ENCODE peak calls at places on chromosome 1, in six cellular contexts. G is IMR-90, O is GM12878, J is K562, F is SK-N-SH, I is HepG2. H is an unnamed sample.

GRCh38 chr1:37410815-37411214 is 63.6 kb upstream of the ZC3H12A start:
- DNase-seq in G (peak; percentile 22), J (peak; percentile 63), F (no peak), I (peak; percentile 9), O (no peak), H (no peak)

GRCh38 chr1:1212780-1213152 is 1.2 kb downstream of the TNFRSF4 start:
- DNase-seq in O (no peak), I (no peak), G (peak; percentile 11), F (peak; percentile 43), J (no peak), H (no peak)

GRCh38 chr1:211951856-211952255 is 83.5 kb downstream of the INTS7 start:
- DNase-seq in J (no peak), O (no peak), I (peak; percentile 43), G (peak; percentile 74), F (no peak), H (peak; percentile 38)

GRCh38 chr1:225777058-225777582 is 506 bp upstream of the SRP9 start:
- DNase-seq in I (no peak), G (no peak), F (no peak), J (no peak), O (no peak), H (no peak)

GRCh38 chr1:216820345-216820744 is 97.1 kb upstream of the ESRRG start:
- DNase-seq in O (no peak), J (no peak), I (no peak), G (peak; percentile 68), F (no peak), H (no peak)

GRCh38 chr1:14476170-14476955 is 122.1 kb upstream of the KAZN start:
- DNase-seq in J (no peak), G (peak; percentile 6), I (no peak), O (no peak), F (no peak), H (no peak)

GRCh38 chr1:86913399-86913895 is 479 bp downstream of the SELENOF start:
- DNase-seq in O (peak; percentile 52), G (peak; percentile 48), F (no peak), J (peak; percentile 12), I (peak; percentile 16), H (peak; percentile 2)

GRCh38 chr1:234647758-234648157 is 37.8 kb upstream of the IRF2BP2 start:
- DNase-seq in J (no peak), O (no peak), G (no peak), F (no peak), I (no peak), H (no peak)

GRCh38 chr1:13549021-13549420 is 34.6 kb upstream of the PDPN start:
- DNase-seq in O (no peak), G (no peak), I (no peak), J (no peak), F (no peak), H (no peak)

GRCh38 chr1:220235462-220235861 is 36.8 kb downstream of the RAB3GAP2 start:
- DNase-seq in G (peak; percentile 41), F (no peak), O (no peak), I (peak; percentile 9), J (no peak), H (no peak)

GRCh38 chr1:197778326-197778922 is 3.1 kb upstream of the DENND1B start:
- DNase-seq in G (no peak), O (no peak), I (no peak), F (no peak), J (no peak), H (no peak)

GRCh38 chr1:228377664-228378452 is 28.8 kb downstream of the TRIM11 start:
- DNase-seq in O (no peak), J (no peak), F (no peak), I (no peak), G (no peak), H (no peak)

GRCh38 chr1:12475947-12476346 is 142.1 kb downstream of the DHRS3 start:
- DNase-seq in F (no peak), O (no peak), G (peak; percentile 25), J (no peak), I (peak; percentile 55), H (peak; percentile 33)

GRCh38 chr1:99456536-99456935 is 189.4 kb upstream of the PALMD start:
- DNase-seq in F (no peak), G (peak; percentile 6), O (no peak), I (no peak), J (no peak), H (no peak)

GRCh38 chr1:93758842-93759515 is 77.3 kb upstream of the BCAR3 start:
- DNase-seq in G (peak; percentile 89), O (no peak), J (no peak), I (peak; percentile 94), F (peak; percentile 55), H (peak; percentile 34)

GRCh38 chr1:36835017-36835695 is 199.2 kb downstream of the GRIK3 start:
- DNase-seq in O (no peak), F (peak; percentile 67), G (no peak), I (no peak), J (no peak), H (no peak)

GRCh38 chr1:12063141-12064072 is at the start of gene TNFRSF8:
- DNase-seq in O (no peak), J (peak; percentile 70), G (peak; percentile 35), F (peak; percentile 56), I (no peak), H (no peak)

GRCh38 chr1:110060034-110060661 is 10.3 kb downstream of the ALX3 start:
- DNase-seq in I (peak; percentile 43), O (no peak), F (no peak), G (no peak), J (peak; percentile 84), H (peak; percentile 52)

GRCh38 chr1:2594001-2594640 is 7.5 kb downstream of the PRXL2B start:
- DNase-seq in F (peak; percentile 80), O (no peak), I (no peak), J (no peak), G (no peak), H (no peak)

GRCh38 chr1:207499573-207499972 is 3.6 kb downstream of the CR1 start:
- DNase-seq in I (peak; percentile 47), G (peak; percentile 59), J (peak; percentile 78), F (peak; percentile 62), O (peak; percentile 64), H (peak; percentile 69)

GRCh38 chr1:190583862-190584261 is 106.2 kb upstream of the BRINP3 start:
- DNase-seq in F (no peak), J (no peak), O (no peak), G (no peak), I (no peak), H (no peak)

GRCh38 chr1:59971464-59971911 is 44.9 kb upstream of the CYP2J2 start:
- DNase-seq in J (peak; percentile 72), G (peak; percentile 34), F (peak; percentile 88), I (peak; percentile 28), O (no peak), H (peak; percentile 44)

GRCh38 chr1:59972216-59972924 is 45.8 kb upstream of the CYP2J2 start:
- DNase-seq in G (peak; percentile 8), F (no peak), I (no peak), O (no peak), J (no peak), H (no peak)

GRCh38 chr1:59967780-59968179 is 41.2 kb upstream of the CYP2J2 start:
- DNase-seq in I (no peak), G (no peak), F (no peak), O (no peak), J (no peak), H (no peak)

GRCh38 chr1:59967141-59967697 is 40.6 kb upstream of the CYP2J2 start:
- DNase-seq in I (no peak), F (peak; percentile 32), G (peak; percentile 59), J (peak; percentile 83), O (no peak), H (no peak)
- H3K4me3 ChIP-seq in I (no peak overlapping the region), F (no peak overlapping the region), G (no peak overlapping the region), J (no peak overlapping the region), O (no peak overlapping the region), H (no peak overlapping the region)

GRCh38 chr1:55987491-55988255 is 591.7 kb downstream of the PLPP3 start:
- DNase-seq in F (no peak), J (no peak), O (no peak), G (no peak), I (no peak), H (no peak)

GRCh38 chr1:55989971-55990370 is 589.4 kb downstream of the PLPP3 start:
- DNase-seq in F (no peak), I (no peak), J (no peak), O (no peak), G (no peak), H (no peak)

GRCh38 chr1:55981015-55981635 is 598.2 kb downstream of the PLPP3 start:
- DNase-seq in J (no peak), O (no peak), G (no peak), F (no peak), I (no peak), H (no peak)

GRCh38 chr1:55988963-55989452 is 590.4 kb downstream of the PLPP3 start:
- DNase-seq in I (no peak), J (no peak), G (no peak), O (no peak), F (peak; percentile 21), H (no peak)

DNA sequence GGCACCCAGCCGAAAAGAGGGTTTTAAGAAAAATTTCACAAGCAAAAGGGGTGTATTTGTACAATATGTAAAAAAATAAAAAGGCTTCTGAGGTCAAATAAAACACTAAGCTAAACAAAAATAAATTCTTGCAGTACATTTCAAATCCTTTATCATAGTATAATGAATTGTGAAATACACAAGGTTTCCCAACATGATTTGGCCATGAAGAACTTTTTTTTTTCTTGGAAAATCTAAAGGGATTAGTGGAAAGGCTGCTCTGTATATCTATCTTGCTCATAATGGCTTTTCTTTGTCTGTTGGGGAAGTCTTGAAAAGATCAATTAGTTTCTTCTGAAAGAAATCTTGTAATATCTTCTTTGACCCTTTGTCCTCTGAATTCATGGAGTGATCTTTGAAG is 593.4 kb downstream of the PLPP3 start:
- DNase-seq in F (no peak), I (no peak), O (no peak), G (no peak), J (no peak), H (no peak)
- TF ChIP-seq SMC3 in F (no peak), I (no peak), O (no peak), G (no peak), J (no peak), H (no peak)

DNA sequence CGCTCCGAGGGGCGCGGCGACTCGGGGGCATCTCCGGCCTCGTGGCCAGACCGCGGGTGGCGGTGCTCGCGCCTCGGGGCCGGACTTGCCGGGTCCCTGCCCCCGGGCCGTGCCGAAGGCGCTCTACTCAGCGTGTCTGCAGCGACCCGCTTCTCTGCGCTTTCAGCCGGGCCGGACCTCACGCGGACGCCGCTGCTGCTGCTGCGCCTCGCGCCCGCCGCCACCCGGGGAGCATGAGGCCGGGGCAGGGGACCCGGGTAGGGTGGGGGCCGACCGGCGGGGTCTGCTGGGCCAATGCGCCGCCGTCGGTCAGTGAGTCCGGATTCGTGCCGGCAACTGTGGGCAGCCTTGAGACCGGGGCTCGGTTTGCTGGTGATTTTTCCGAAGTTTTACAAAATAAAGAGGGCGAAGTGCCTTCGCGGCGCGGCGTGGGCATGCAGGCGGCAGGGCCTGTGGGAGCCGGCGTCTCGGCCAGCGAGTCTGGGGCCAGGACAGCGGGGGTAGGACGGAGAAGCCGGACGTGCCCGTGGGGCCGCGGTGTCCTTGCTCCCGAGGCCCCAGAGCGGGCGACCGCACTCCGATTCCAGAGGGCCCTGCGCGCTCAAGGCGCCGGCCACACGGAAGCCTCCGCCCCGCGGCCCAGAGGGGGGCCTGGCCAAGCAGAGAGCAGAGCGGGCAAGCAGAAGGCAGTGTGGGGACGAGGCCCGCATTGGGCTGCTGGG is 749 bp downstream of the FAM163A start:
- DNase-seq in O (no peak), F (peak; percentile 80), I (no peak), G (no peak), J (no peak), H (no peak)
- H3K4me3 ChIP-seq in O (no peak overlapping the region), F (no peak overlapping the region), I (no peak overlapping the region), G (no peak overlapping the region), J (no peak overlapping the region), H (peak overlapping the region; percentile 47)

GRCh38 chr1:162633327-162633762 is 1.1 kb downstream of the DDR2 start:
- DNase-seq in F (no peak), G (peak; percentile 59), O (peak; percentile 64), J (no peak), I (no peak), H (no peak)
- TF ChIP-seq SMC3 in F (peak; percentile 6), G (peak; percentile 17), O (no peak), J (no peak), I (no peak), H (no peak)

H was measured in A549.